ENCODE peak calls at places on chromosome 4, in ten cellular contexts. H is hepatocyte; O is A549; S is H1; Q is CD8-positive, alpha-beta T cell; I is astrocyte of the spinal cord; K is GM12865; D is IMR-90; L is lung; C is testis. E is an unnamed sample.

GRCh38 chr4:154569028-154569427 is 6.2 kb downstream of the FGB start:
- DNase-seq in H (no peak), O (peak; percentile 38), S (no peak), Q (no peak), I (no peak), K (no peak), D (no peak), L (no peak), C (no peak), E (no peak)

GRCh38 chr4:16626945-16627344 is 271.5 kb downstream of the LDB2 start:
- DNase-seq in H (peak; percentile 22), O (no peak), S (no peak), Q (no peak), I (peak; percentile 89), K (no peak), D (peak; percentile 98), L (no peak), C (no peak), E (peak; percentile 70)

GRCh38 chr4:16820304-16820703 is 78.1 kb downstream of the LDB2 start:
- DNase-seq in H (no peak), O (no peak), S (no peak), Q (no peak), I (no peak), K (no peak), D (no peak), L (no peak), C (no peak), E (no peak)

GRCh38 chr4:181150173-181150572 is 1093.0 kb upstream of the TENM3 start:
- DNase-seq in H (no peak), O (no peak), S (no peak), Q (no peak), I (peak; percentile 8), K (no peak), D (no peak), L (no peak), C (no peak), E (peak; percentile 13)

GRCh38 chr4:80286451-80286850 is 20.0 kb downstream of the FGF5 start:
- DNase-seq in H (no peak), O (no peak), S (no peak), Q (no peak), I (no peak), K (no peak), D (no peak), L (no peak), C (no peak), E (no peak)

GRCh38 chr4:1082215-1083182 is 30.9 kb downstream of the RNF212 start:
- DNase-seq in H (peak; percentile 62), O (peak; percentile 65), S (no peak), Q (no peak), I (peak; percentile 70), K (no peak), D (peak; percentile 70), L (peak; percentile 89), C (no peak), E (peak; percentile 24)

GRCh38 chr4:80171251-80171650 is 26.1 kb upstream of the PRDM8 start:
- DNase-seq in H (no peak), O (no peak), S (no peak), Q (no peak), I (peak; percentile 37), K (no peak), D (peak; percentile 62), L (no peak), C (no peak), E (no peak)

GRCh38 chr4:101400096-101400495 is 52.8 kb upstream of the PPP3CA start:
- DNase-seq in H (no peak), O (no peak), S (no peak), Q (no peak), I (peak; percentile 85), K (no peak), D (peak; percentile 78), L (no peak), C (no peak), E (peak; percentile 72)

GRCh38 chr4:121709766-121710405 is 13.1 kb upstream of the ANXA5 start:
- DNase-seq in H (no peak), O (no peak), S (no peak), Q (no peak), I (no peak), K (no peak), D (no peak), L (no peak), C (no peak), E (no peak)

GRCh38 chr4:121728066-121728465 is 31.3 kb upstream of the ANXA5 start:
- DNase-seq in H (no peak), O (peak; percentile 42), S (no peak), Q (no peak), I (peak; percentile 65), K (no peak), D (peak; percentile 88), L (no peak), C (no peak), E (no peak)

GRCh38 chr4:8181844-8182243 is 17.2 kb upstream of the SH3TC1 start:
- DNase-seq in H (peak; percentile 66), O (peak; percentile 42), S (no peak), Q (no peak), I (no peak), K (no peak), D (no peak), L (no peak), C (no peak), E (no peak)

GRCh38 chr4:149997881-149998421 is 80.3 kb upstream of the DCLK2 start:
- DNase-seq in H (peak; percentile 56), O (peak; percentile 71), S (no peak), Q (no peak), I (peak; percentile 44), K (peak; percentile 18), D (peak; percentile 60), L (no peak), C (peak; percentile 26), E (no peak)

GRCh38 chr4:122764808-122765189 is 32.3 kb downstream of the BBS12 start:
- DNase-seq in H (no peak), O (peak; percentile 47), S (no peak), Q (no peak), I (peak; percentile 75), K (peak; percentile 52), D (peak; percentile 92), L (no peak), C (no peak), E (no peak)

DNA sequence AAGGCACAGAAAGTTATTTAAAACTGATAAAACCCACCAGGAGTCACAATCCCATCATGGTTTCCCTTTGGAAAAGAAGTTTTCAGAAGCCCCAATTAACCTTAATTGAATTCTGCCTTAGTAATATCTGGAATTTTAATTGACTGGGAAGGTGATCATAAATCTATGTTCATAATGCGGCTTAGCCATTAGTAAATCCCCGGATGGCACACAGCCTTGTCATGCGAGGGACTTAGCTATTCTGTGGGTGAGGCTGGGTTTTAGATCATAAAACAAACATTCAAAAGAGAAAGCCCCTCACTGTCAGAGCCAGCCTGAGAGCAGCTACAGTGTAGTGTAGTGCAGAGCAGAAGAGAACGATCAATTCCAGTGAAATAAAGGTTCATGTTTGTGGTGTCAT is 124.0 kb upstream of the NOCT start:
- DNase-seq in H (no peak), O (no peak), S (no peak), Q (no peak), I (no peak), K (no peak), D (no peak), L (no peak), C (no peak), E (no peak)
- TF ChIP-seq CTCF in H (no peak), O (no peak), S (no peak), Q (no peak), I (no peak), K (no peak), D (no peak), L (no peak), C (no peak), E (no peak)

GRCh38 chr4:56414135-56414675 is 21.2 kb downstream of the PPAT start:
- DNase-seq in H (no peak), O (no peak), S (no peak), Q (no peak), I (peak; percentile 20), K (no peak), D (peak; percentile 26), L (no peak), C (no peak), E (no peak)
- H3K4me3 ChIP-seq in H (no peak overlapping the region), O (no peak overlapping the region), S (no peak overlapping the region), Q (no peak overlapping the region), I (no peak overlapping the region), K (no peak overlapping the region), D (peak overlapping the region; percentile 15), L (no peak overlapping the region), C (no peak overlapping the region), E (no peak overlapping the region)

GRCh38 chr4:41014158-41014557 is 200.2 kb downstream of the APBB2 start:
- DNase-seq in H (no peak), O (no peak), S (no peak), Q (no peak), I (no peak), K (no peak), D (no peak), L (no peak), C (no peak), E (no peak)
- TF ChIP-seq CTCF in H (no peak), O (no peak), S (no peak), Q (no peak), I (no peak), K (no peak), D (no peak), L (no peak), C (no peak), E (no peak)

GRCh38 chr4:89306486-89307184 is 965 bp downstream of the GPRIN3 start:
- DNase-seq in H (no peak), O (peak; percentile 68), S (no peak), Q (no peak), I (no peak), K (no peak), D (no peak), L (no peak), C (no peak), E (no peak)

GRCh38 chr4:89307185-89307445 is 485 bp downstream of the GPRIN3 start:
- DNase-seq in H (no peak), O (no peak), S (no peak), Q (no peak), I (no peak), K (no peak), D (no peak), L (no peak), C (no peak), E (no peak)

GRCh38 chr4:89307446-89308160 is at the start of gene GPRIN3:
- DNase-seq in H (peak; percentile 68), O (peak; percentile 51), S (no peak), Q (peak; percentile 78), I (peak; percentile 10), K (no peak), D (no peak), L (peak; percentile 50), C (peak; percentile 50), E (no peak)

GRCh38 chr4:89305028-89305427 is 2.6 kb downstream of the GPRIN3 start:
- DNase-seq in H (no peak), O (peak; percentile 46), S (no peak), Q (no peak), I (no peak), K (no peak), D (no peak), L (no peak), C (no peak), E (no peak)

DNA sequence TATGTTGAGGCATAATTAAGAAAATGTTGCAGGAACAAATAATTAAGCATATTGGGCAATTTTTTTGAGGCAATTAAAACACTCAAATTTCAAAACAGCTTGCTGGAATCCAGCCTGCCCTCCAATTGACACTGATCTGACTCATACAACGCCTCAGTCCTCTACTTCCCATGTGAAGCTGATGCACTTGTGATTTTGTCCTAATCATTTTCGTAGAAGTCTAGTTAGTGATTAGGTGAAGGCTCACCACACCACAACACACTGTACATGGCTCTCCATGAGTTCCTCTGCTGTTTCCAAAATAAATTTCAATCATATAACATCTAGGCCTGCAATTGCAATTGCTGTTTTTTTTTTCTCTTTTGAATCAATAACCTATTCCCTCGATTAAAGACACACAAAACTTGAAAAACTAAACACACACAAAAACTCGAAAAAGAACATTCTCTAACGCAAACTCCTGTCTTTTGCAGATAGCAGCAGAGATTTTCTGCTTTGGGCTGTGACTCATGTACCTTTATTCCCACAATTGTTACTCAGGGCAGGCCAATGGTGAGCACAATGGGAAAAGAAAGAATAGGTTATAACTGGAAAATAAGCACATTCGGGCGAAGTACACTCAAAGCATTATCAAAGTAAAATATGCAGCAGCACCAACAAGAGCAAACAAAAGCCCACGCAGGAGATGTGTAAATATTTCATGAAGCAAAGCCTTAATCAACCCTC is 1.7 kb downstream of the GPRIN3 start:
- DNase-seq in H (peak; percentile 11), O (peak; percentile 71), S (no peak), Q (no peak), I (peak; percentile 11), K (no peak), D (no peak), L (no peak), C (no peak), E (no peak)
- H3K4me3 ChIP-seq in H (no peak overlapping the region), O (peak overlapping the region; percentile 80), S (no peak overlapping the region), Q (peak overlapping the region; percentile 67), I (no peak overlapping the region), K (no peak overlapping the region), D (no peak overlapping the region), L (no peak overlapping the region), C (no peak overlapping the region), E (no peak overlapping the region)